ENCODE peak calls at places on chromosome 16, in seven cellular contexts. N is astrocyte of the spinal cord; E is fibroblast of the aortic adventitia; O is transverse colon; X is left ventricle myocardium inferior; T is right atrium auricular region; U is CD8-positive, alpha-beta T cell. A is an unnamed sample.

GRCh38 chr16:6897910-6898475 is 434.7 kb upstream of the RBFOX1 start:
- DNase-seq in N (no peak), E (no peak), O (no peak), X (no peak), T (no peak), U (no peak), A (no peak)

GRCh38 chr16:53282975-53283946 is 151.0 kb upstream of the RBL2 start:
- DNase-seq in N (peak), E (peak), O (no peak), X (no peak), T (no peak), U (no peak), A (peak)

GRCh38 chr16:89495121-89495520 is 4.8 kb upstream of the ANKRD11 start:
- DNase-seq in N (peak), E (peak), O (no peak), X (no peak), T (no peak), U (no peak), A (peak)

GRCh38 chr16:86509759-86510464 is 415 bp upstream of the FOXF1 start:
- DNase-seq in N (peak), E (peak), O (peak), X (peak), T (no peak), U (no peak), A (peak)

GRCh38 chr16:66175058-66175457 is 191.4 kb upstream of the CDH5 start:
- DNase-seq in N (no peak), E (no peak), O (no peak), X (no peak), T (peak), U (no peak), A (no peak)

GRCh38 chr16:13076878-13077277 is 175.5 kb downstream of the SHISA9 start:
- DNase-seq in N (no peak), E (no peak), O (no peak), X (no peak), T (no peak), U (no peak), A (no peak)

GRCh38 chr16:66658860-66659190 is 37.7 kb downstream of the CMTM4 start:
- DNase-seq in N (no peak), E (no peak), O (no peak), X (no peak), T (no peak), U (no peak), A (no peak)

GRCh38 chr16:29030086-29030840 is 45.4 kb downstream of the LAT start:
- DNase-seq in N (no peak), E (no peak), O (no peak), X (no peak), T (no peak), U (no peak), A (no peak)

GRCh38 chr16:73101568-73101967 is 53.6 kb upstream of the ZFHX3 start:
- DNase-seq in N (no peak), E (no peak), O (no peak), X (no peak), T (no peak), U (no peak), A (no peak)

GRCh38 chr16:15948532-15949209 is 745 bp upstream of the ABCC1 start:
- DNase-seq in N (no peak), E (no peak), O (peak), X (no peak), T (no peak), U (no peak), A (no peak)

GRCh38 chr16:15970202-15970601 is 20.8 kb downstream of the ABCC1 start:
- DNase-seq in N (no peak), E (no peak), O (no peak), X (no peak), T (no peak), U (no peak), A (no peak)

GRCh38 chr16:75621170-75621477 is 2.0 kb downstream of the ADAT1 start:
- DNase-seq in N (peak), E (peak), O (no peak), X (no peak), T (no peak), U (no peak), A (peak)

GRCh38 chr16:9449597-9449996 is 358.2 kb downstream of the HAPSTR1 start:
- DNase-seq in N (no peak), E (no peak), O (no peak), X (no peak), T (no peak), U (no peak), A (no peak)

GRCh38 chr16:17460890-17461289 is 9.9 kb downstream of the XYLT1 start:
- DNase-seq in N (no peak), E (no peak), O (no peak), X (no peak), T (no peak), U (no peak), A (no peak)

GRCh38 chr16:29994613-29995329 is 646 bp downstream of the HIRIP3 start:
- DNase-seq in N (peak), E (peak), O (peak), X (no peak), T (no peak), U (no peak), A (peak)

GRCh38 chr16:67155305-67156145 is 4.2 kb downstream of the TRADD start:
- DNase-seq in N (peak), E (peak), O (peak), X (peak), T (no peak), U (peak), A (peak)

GRCh38 chr16:85029413-85029794 is 1.8 kb downstream of the KIAA0513 start:
- DNase-seq in N (peak), E (peak), O (peak), X (no peak), T (no peak), U (peak), A (no peak)

GRCh38 chr16:46828943-46829342 is 2.0 kb downstream of the C16orf87 start:
- DNase-seq in N (no peak), E (no peak), O (no peak), X (no peak), T (no peak), U (no peak), A (no peak)

GRCh38 chr16:68084504-68085258 is 489 bp upstream of the NFATC3 start:
- DNase-seq in N (peak), E (peak), O (peak), X (peak), T (peak), U (peak), A (peak)

GRCh38 chr16:81945665-81946064 is 65.6 kb downstream of the SDR42E1 start:
- DNase-seq in N (peak), E (peak), O (no peak), X (no peak), T (no peak), U (no peak), A (no peak)

GRCh38 chr16:11349599-11350276 is 4.5 kb downstream of the RMI2 start:
- DNase-seq in N (peak), E (peak), O (peak), X (peak), T (peak), U (no peak), A (peak)

GRCh38 chr16:54932737-54933254 is 2.1 kb downstream of the IRX5 start:
- DNase-seq in N (peak), E (no peak), O (no peak), X (no peak), T (no peak), U (no peak), A (no peak)

GRCh38 chr16:4601317-4602186 is 13.1 kb downstream of the UBALD1 start:
- DNase-seq in N (no peak), E (peak), O (no peak), X (no peak), T (no peak), U (no peak), A (peak)

GRCh38 chr16:28058839-28059589 is 4.5 kb downstream of the GSG1L start:
- DNase-seq in N (no peak), E (no peak), O (no peak), X (no peak), T (no peak), U (no peak), A (no peak)

GRCh38 chr16:27313422-27314160 is at the start of gene IL4R:
- DNase-seq in N (peak), E (peak), O (peak), X (peak), T (peak), U (peak), A (peak)

DNA sequence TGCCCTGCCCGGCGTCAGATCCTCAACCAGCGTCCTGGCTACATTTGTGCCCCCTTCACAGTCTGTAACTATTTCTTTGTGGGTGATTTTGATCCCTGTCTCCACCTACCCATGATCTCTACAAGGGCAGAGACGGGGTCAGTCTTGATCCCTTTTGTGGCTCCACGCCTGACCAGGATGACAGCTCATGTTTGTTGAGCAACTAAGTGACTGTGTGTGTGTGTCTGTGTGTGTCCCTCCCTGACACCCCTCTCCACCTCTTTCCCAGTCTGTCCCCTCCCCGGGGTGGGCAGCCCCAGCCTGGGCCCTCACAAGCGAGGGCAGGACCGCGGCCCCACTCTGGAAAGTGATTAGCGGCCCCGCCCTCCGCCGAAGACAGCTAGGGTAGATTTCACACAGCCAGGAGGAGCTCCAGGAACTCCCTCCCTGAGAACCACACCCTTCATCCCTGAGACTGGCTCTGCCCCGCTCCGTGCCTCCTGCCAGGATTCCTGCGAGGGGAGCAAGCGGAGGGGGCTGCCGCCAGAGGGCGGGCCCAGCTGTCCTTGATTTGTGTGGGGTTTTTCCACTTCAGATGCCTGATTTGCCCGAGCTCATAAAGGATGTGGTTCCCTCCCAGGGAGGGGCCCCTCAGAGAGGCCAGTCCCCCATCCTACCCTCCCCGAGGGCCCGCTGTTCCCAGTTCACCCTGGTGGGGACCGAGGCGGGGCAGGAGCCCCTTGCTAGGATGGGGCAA is 5.3 kb upstream of the HS3ST6 start:
- DNase-seq in N (no peak), E (peak), O (peak), X (no peak), T (no peak), U (no peak), A (peak)
- TF ChIP-seq CTCF in N (peak), E (peak), O (peak), X (no peak), T (no peak), U (peak), A (peak)

GRCh38 chr16:88454315-88455057 is 1.4 kb downstream of the ZFPM1 start:
- DNase-seq in N (no peak), E (no peak), O (peak), X (no peak), T (no peak), U (peak), A (no peak)
- H3K4me3 ChIP-seq in N (peak), E (peak), O (peak), X (peak), T (peak), U (peak), A (peak)

DNA sequence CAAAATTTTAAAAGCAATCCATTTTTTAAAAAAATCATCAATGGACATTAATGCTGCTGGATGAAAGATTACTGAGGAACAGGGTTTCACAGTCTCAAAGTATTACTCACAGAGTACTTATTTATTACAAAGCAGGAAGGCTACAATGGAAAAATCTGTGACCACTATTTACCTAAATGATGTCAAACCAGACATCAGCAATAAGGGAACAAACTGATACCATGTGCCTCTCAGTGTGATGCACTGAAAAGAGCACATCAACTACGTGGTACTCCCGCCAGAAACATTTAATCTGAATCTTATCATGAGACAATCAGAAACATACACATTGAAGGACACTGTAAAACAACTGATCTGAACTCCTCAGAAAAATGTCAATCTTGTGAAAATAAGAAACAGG is 124.2 kb downstream of the PARN start:
- DNase-seq in N (peak), E (peak), O (no peak), X (no peak), T (no peak), U (no peak), A (peak)
- TF ChIP-seq CTCF in N (no peak), E (no peak), O (no peak), X (no peak), T (no peak), U (no peak), A (no peak)

GRCh38 chr16:2784536-2785100 is 2.7 kb downstream of the PRSS33 start:
- DNase-seq in N (no peak), E (no peak), O (peak), X (no peak), T (no peak), U (no peak), A (no peak)

GRCh38 chr16:2786826-2787151 is 571 bp downstream of the PRSS33 start:
- DNase-seq in N (no peak), E (no peak), O (no peak), X (no peak), T (no peak), U (no peak), A (no peak)

GRCh38 chr16:2783581-2784375 is 3.6 kb downstream of the PRSS33 start:
- DNase-seq in N (no peak), E (no peak), O (no peak), X (no peak), T (no peak), U (no peak), A (no peak)

GRCh38 chr16:2786061-2786825 is 1.1 kb downstream of the PRSS33 start:
- DNase-seq in N (no peak), E (no peak), O (no peak), X (no peak), T (no peak), U (no peak), A (no peak)

GRCh38 chr16:2785101-2785991 is 2.0 kb downstream of the PRSS33 start:
- DNase-seq in N (no peak), E (no peak), O (peak), X (no peak), T (no peak), U (no peak), A (no peak)
- H3K4me3 ChIP-seq in N (no peak), E (no peak), O (peak), X (peak), T (peak), U (peak), A (no peak)

DNA sequence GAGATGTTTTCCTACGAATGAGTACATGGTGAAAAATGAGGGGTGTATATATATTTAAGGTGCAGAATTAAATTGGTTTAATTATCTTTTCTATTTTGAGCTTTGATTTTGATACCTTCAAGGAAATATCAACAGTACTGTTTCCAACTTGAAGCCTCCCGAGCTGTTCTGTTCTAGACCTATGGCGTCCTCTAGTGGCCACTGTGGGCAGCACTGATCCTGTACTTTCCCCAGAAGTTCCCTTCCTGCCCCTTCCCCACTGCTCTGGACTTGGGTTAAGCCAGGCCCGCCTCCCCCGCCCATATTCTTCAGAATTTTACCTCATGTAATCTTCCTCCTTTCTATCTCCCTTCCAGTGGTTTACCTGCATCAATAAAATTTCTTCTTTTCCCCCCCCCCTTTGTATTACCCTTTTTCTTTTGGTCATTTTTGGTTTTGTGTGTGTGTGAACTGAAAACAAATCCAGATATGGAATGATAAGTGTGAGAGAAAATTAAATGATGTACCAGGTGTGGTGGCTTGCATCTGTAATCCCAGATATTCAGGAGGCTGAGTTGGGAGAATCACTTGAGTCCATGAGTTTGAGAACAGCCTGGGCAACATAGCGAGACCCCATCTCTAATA is 1643.5 kb downstream of the TP53TG3F start:
- DNase-seq in N (no peak), E (no peak), O (no peak), X (no peak), T (no peak), U (no peak), A (no peak)
- TF ChIP-seq CTCF in N (peak), E (no peak), O (no peak), X (peak), T (no peak), U (no peak), A (no peak)

GRCh38 chr16:31002810-31003209 is 7.6 kb downstream of the STX1B start:
- DNase-seq in N (no peak), E (no peak), O (no peak), X (no peak), T (no peak), U (no peak), A (no peak)
- H3K4me3 ChIP-seq in N (no peak), E (no peak), O (no peak), X (no peak), T (no peak), U (no peak), A (no peak)

GRCh38 chr16:20944861-20945390 is 44.4 kb downstream of the LYRM1 start:
- DNase-seq in N (peak), E (peak), O (no peak), X (no peak), T (no peak), U (no peak), A (peak)
- TF ChIP-seq CTCF in N (peak), E (no peak), O (no peak), X (peak), T (no peak), U (no peak), A (peak)

DNA sequence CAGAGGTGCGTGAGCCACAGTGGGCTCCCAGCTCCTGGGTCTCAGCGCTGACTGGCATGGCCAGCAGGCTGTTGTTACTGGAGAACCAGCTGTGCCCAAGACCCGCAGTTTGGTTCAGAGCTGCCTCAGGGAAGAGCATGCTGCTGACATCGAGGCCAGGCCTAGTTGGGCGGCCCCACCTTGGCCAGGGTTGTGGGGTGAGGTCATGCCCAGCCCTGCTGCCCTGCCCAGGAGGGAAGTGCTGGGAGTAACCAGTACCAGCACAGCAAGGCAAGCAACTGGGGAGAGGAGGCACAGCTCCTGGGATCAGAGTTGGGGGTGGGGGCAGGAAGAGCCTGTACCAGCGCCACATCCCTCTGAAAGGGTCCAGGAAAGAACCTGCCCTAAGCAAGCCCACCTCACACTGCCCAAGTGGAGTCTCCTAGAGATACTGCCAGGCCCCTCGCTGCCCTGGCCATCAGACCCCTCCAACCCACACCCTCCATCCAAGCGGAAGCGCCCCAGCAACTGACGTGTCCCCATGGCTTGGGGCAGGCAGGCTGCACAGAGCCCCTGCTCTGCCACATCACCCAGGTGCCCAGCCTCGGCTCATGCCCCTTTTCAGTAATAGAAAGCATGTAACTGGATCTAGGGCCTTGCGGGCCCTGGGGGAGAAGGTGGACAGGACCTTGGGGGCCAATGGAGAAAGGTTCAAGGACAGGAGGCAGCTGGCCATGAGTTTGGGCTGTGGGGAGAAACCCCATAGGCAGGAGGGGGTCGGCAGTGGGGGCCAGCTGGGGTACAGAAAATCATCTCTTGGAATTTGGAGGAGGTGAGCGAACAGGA is 990 bp downstream of the DOK4 start:
- DNase-seq in N (no peak), E (no peak), O (peak), X (no peak), T (no peak), U (no peak), A (no peak)
- H3K4me3 ChIP-seq in N (peak), E (peak), O (peak), X (peak), T (peak), U (peak), A (peak)

GRCh38 chr16:78962457-78962929 is 638.0 kb downstream of the MAF start:
- DNase-seq in N (no peak), E (no peak), O (no peak), X (no peak), T (no peak), U (no peak), A (no peak)
- TF ChIP-seq CTCF in N (no peak), E (no peak), O (no peak), X (no peak), T (no peak), U (no peak), A (no peak)

A was measured in fibroblast of pulmonary artery.